ENCODE peak calls at places on chromosome 21, in seven cellular contexts. A, H, S, C, O, R and L are unnamed samples.

GRCh38 chr21:46424062-46424591 is 34.6 kb upstream of the DIP2A start:
- DNase-seq in A (no peak), S (no peak), O (no peak), C (no peak), R (no peak), H (no peak), L (no peak)

GRCh38 chr21:29481641-29482040 is 182.9 kb downstream of the BACH1 start:
- DNase-seq in C (no peak), O (no peak), A (no peak), R (no peak), H (no peak), S (no peak), L (no peak)

GRCh38 chr21:40839551-40839950 is 7.4 kb downstream of the DSCAM start:
- DNase-seq in H (no peak), C (no peak), A (no peak), O (no peak), R (no peak), S (no peak), L (no peak)

GRCh38 chr21:43322805-43323204 is 104.1 kb downstream of the SIK1 start:
- DNase-seq in A (no peak), H (no peak), R (no peak), S (no peak), O (no peak), C (peak), L (no peak)

GRCh38 chr21:28636988-28637691 is 355.5 kb downstream of the LTN1 start:
- DNase-seq in R (no peak), A (no peak), H (no peak), S (no peak), C (no peak), O (no peak), L (no peak)

GRCh38 chr21:16572032-16572431 is 842.2 kb downstream of the USP25 start:
- DNase-seq in H (no peak), A (no peak), C (no peak), O (no peak), R (no peak), S (no peak), L (no peak)

GRCh38 chr21:27703806-27704205 is 736.9 kb upstream of the ADAMTS5 start:
- DNase-seq in C (no peak), A (no peak), R (no peak), H (no peak), O (no peak), S (no peak), L (no peak)

GRCh38 chr21:31072486-31072885 is 34.2 kb upstream of the KRTAP19-8 start:
- DNase-seq in S (no peak), A (no peak), H (no peak), O (no peak), C (no peak), R (no peak), L (no peak)

GRCh38 chr21:26557106-26557505 is 16.0 kb downstream of the CYYR1 start:
- DNase-seq in S (no peak), A (no peak), H (no peak), O (no peak), C (no peak), R (no peak), L (no peak)

GRCh38 chr21:29176721-29177120 is 46.3 kb downstream of the MAP3K7CL start:
- DNase-seq in O (no peak), H (no peak), R (no peak), A (no peak), S (no peak), C (no peak), L (no peak)

GRCh38 chr21:43361127-43361492 is 65.8 kb downstream of the SIK1 start:
- DNase-seq in C (no peak), H (no peak), R (no peak), O (no peak), A (peak), S (no peak), L (no peak)

GRCh38 chr21:34942911-34943310 is 106.2 kb downstream of the RUNX1 start:
- DNase-seq in R (no peak), A (no peak), O (no peak), C (no peak), H (no peak), S (no peak), L (no peak)

GRCh38 chr21:17848228-17848627 is 29.1 kb upstream of the C21orf91 start:
- DNase-seq in S (peak), C (peak), O (no peak), H (no peak), R (peak), A (no peak), L (peak)

GRCh38 chr21:46504681-46505080 is 46.0 kb downstream of the DIP2A start:
- DNase-seq in A (no peak), H (no peak), R (no peak), C (no peak), S (no peak), O (no peak), L (no peak)

GRCh38 chr21:33428669-33429068 is 25.5 kb downstream of the IFNGR2 start:
- DNase-seq in S (no peak), O (no peak), H (no peak), R (no peak), C (no peak), A (no peak), L (no peak)

GRCh38 chr21:15130751-15131150 is 66.0 kb upstream of the NRIP1 start:
- DNase-seq in C (no peak), O (no peak), H (no peak), S (no peak), A (no peak), R (no peak), L (no peak)

GRCh38 chr21:15472641-15473040 is 257.1 kb upstream of the USP25 start:
- DNase-seq in H (no peak), O (no peak), S (no peak), R (no peak), A (no peak), C (no peak), L (no peak)

GRCh38 chr21:30515681-30516080 is 13.7 kb upstream of the KRTAP19-5 start:
- DNase-seq in H (no peak), C (no peak), A (no peak), R (no peak), S (no peak), O (no peak), L (no peak)

GRCh38 chr21:15057290-15057689 is 7.5 kb downstream of the NRIP1 start:
- DNase-seq in O (no peak), A (no peak), H (no peak), C (peak), S (no peak), R (no peak), L (no peak)

GRCh38 chr21:34642211-34643075 is 26.4 kb upstream of the CLIC6 start:
- DNase-seq in C (no peak), R (peak), H (no peak), O (no peak), A (no peak), S (peak), L (no peak)

GRCh38 chr21:17758703-17759102 is 60.5 kb downstream of the C21orf91 start:
- DNase-seq in C (peak), O (no peak), A (no peak), R (no peak), S (no peak), H (no peak), L (no peak)

GRCh38 chr21:43864806-43865470 is at the start of gene AGPAT3:
- DNase-seq in A (peak), H (no peak), O (no peak), R (no peak), S (peak), C (peak), L (peak)

GRCh38 chr21:34693192-34693810 is 24.5 kb downstream of the CLIC6 start:
- DNase-seq in C (peak), S (no peak), H (peak), O (peak), A (peak), R (no peak), L (no peak)

GRCh38 chr21:34598931-34599400 is 15.9 kb downstream of the RCAN1 start:
- DNase-seq in O (no peak), A (peak), H (no peak), C (no peak), S (no peak), R (no peak), L (no peak)

GRCh38 chr21:25329227-25329626 is 278.1 kb downstream of the MRPL39 start:
- DNase-seq in C (no peak), S (no peak), O (no peak), H (no peak), A (no peak), R (no peak), L (no peak)

GRCh38 chr21:16608209-16608830 is 878.5 kb downstream of the USP25 start:
- DNase-seq in S (no peak), R (no peak), H (no peak), C (no peak), O (peak), A (no peak), L (no peak)

DNA sequence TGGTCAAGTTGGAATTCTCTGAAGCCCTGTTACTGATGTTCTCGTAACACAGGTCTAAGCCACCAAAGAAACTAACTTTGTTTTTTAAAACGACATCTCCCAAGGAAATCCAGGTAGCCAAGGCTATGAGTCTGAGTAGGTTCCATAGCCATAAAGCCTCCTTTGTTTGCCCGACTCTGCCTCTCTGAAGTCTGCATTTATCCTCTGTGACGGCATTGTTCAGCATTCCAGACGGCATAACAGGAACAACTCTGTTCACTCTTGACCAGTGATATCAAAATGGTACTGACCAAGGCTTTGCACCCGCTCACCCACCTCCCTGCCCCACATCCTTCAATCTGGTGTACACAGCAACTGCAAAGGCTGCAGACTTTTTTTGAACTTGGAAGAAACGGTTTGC is 14.8 kb downstream of the URB1 start:
- DNase-seq in R (no peak), C (no peak), S (no peak), A (no peak), H (no peak), O (no peak), L (no peak)
- TF ChIP-seq TAF1 in R (no peak), C (no peak), S (no peak), A (no peak), H (no peak), O (no peak), L (no peak)

DNA sequence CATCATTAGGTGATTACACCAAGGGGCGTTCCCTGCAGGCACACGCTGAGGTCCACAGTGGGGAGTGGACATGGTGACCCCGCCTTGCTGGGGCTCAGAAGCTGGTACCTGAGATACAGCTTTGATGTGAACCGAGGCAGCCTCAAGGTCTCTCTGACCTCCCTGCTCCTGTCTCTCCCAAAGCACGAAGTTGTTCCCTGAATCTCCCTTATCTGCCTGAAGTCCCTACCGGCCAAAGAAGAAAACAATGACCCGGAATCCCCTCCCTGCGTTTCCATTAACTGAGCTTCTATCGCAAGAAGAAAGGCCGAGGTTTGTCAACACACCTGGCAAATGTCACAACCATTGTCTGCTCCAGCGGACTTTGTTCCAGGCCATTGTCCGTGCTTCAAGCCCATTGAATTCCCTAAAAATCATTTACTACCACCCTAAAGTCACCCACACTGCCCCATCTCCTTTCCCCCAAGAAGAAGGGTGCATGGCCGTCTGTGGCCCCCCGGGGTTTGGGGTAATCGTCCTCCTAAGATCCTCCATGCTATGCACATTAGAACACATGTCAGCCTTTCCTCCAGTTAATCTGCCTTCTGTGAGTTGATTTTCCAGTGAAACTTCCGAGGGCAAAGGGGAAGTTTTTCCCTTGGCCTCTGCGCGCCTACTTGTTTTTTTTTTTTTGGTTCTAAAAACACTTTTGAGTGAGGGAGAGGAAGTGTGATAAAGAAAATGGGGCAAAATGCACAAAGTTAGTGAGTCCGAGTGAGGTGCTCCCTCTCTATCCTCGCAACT is 48.1 kb upstream of the COL18A1 start:
- DNase-seq in H (no peak), A (no peak), O (peak), C (no peak), S (no peak), R (no peak), L (no peak)
- TF ChIP-seq TAF1 in H (no peak), A (no peak), O (no peak), C (no peak), S (no peak), R (no peak), L (no peak)

GRCh38 chr21:42304556-42305454 is 10.4 kb downstream of the TFF3 start:
- DNase-seq in S (no peak), O (no peak), H (no peak), A (no peak), R (no peak), C (no peak), L (no peak)

GRCh38 chr21:42308161-42308913 is 6.9 kb downstream of the TFF3 start:
- DNase-seq in S (no peak), H (no peak), O (no peak), A (no peak), C (no peak), R (no peak), L (no peak)

GRCh38 chr21:42307106-42307505 is 8.1 kb downstream of the TFF3 start:
- DNase-seq in H (no peak), A (no peak), S (no peak), C (no peak), O (no peak), R (no peak), L (no peak)

GRCh38 chr21:42305707-42306147 is 9.5 kb downstream of the TFF3 start:
- DNase-seq in H (no peak), O (no peak), R (no peak), C (no peak), A (no peak), S (no peak), L (no peak)

GRCh38 chr21:42306366-42307035 is 8.7 kb downstream of the TFF3 start:
- DNase-seq in O (no peak), A (no peak), R (no peak), H (no peak), C (no peak), S (no peak), L (no peak)
- TF ChIP-seq TAF1 in O (no peak), A (no peak), R (no peak), H (no peak), C (no peak), S (no peak), L (no peak)

DNA sequence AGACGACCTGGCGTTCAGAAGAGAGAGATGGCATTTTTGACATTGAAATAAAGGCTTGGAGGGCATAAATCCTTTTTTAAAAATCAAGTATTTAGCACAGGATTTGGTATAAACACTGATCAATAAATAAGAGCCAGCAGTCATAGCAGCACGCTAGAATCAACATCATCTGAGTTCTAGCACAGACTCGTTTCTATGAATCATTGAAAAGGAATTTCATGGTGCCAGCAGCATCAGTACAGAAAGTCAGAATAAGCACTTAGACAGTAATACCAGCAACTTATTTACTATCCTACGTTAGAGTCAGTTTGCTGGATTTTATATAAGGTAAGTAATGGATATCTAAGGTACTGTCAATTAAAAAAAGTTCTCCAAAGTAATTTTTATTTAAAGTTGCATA is 119.3 kb downstream of the HLCS start:
- DNase-seq in S (no peak), A (no peak), C (no peak), O (peak), H (no peak), R (no peak), L (no peak)
- TF ChIP-seq TAF1 in S (no peak), A (no peak), C (no peak), O (no peak), H (no peak), R (no peak), L (no peak)

DNA sequence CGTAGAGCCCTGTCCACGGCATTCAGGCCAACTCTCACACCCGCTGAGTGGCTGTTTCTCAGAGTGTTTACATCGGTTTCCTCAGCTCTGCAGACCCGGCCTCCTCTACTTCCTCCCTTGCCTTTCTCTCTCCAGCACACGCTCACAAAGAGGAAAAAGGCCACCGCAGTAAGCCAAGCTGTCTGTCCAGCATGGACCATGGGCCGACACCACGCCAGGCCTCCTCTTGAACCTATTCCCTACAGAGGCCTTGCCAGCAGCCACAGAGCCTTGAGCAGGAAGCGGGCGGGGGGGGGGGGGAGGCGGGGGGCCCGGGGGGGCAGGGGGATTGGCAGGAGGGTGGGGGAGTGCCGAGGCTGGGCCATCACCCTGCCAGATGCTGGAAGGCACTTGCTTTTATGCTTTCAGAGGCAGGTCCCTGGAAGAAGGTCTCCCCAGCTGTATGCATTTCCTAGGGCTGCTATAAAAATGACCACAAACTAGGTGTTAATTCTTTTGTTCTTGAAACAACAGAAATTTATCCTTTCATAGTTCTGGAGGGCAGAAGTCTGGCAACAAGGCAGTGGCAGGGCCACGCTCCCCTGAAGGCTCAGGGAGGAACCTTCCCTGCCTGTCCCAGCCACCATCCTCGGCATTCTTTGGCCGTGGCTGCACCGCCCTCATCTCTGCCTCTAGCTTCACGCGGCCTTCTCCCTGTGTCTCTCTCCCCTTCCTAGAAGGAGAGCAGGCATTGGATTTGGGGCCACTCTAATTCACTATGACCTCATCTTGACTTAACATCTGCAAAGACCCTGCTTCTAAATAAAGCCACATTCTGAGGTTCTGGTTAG is 178.3 kb downstream of the PSMG1 start:
- DNase-seq in C (no peak), A (peak), R (no peak), H (no peak), O (no peak), S (no peak), L (no peak)
- TF ChIP-seq TAF1 in C (no peak), A (no peak), R (no peak), H (no peak), O (no peak), S (no peak), L (no peak)